ENCODE peak calls at places on chromosomes 3 and 15, in four cellular contexts. One of them, this sample, is unnamed.

GRCh38 chr15:57477736-57478522 is 101.6 kb downstream of the CGNL1 start:
- DNase-seq in activated T-helper 1 cell treated with anti-CD3 and anti-CD28 coated beads, Interleukin-2, amount 50 U/mL, for 16 hours: no peak
- DNase-seq in effector CD4-positive, alpha-beta T cell: no peak
- DNase-seq in NCI-H1694 treated with DMSO at 0.1 percent for 48 hours: no peak
- DNase-seq in this sample: no peak

GRCh38 chr3:15667484-15667883 is 65.9 kb downstream of the BTD start:
- DNase-seq in NCI-H1694 treated with DMSO at 0.1 percent for 48 hours: no peak
- DNase-seq in activated T-helper 1 cell treated with anti-CD3 and anti-CD28 coated beads, Interleukin-2, amount 50 U/mL, for 16 hours: no peak
- DNase-seq in effector CD4-positive, alpha-beta T cell: peak; percentile 26
- DNase-seq in this sample: no peak

GRCh38 chr3:186534113-186534669 is 10.0 kb downstream of the CRYGS start:
- DNase-seq in activated T-helper 1 cell treated with anti-CD3 and anti-CD28 coated beads, Interleukin-2, amount 50 U/mL, for 16 hours: no peak
- DNase-seq in effector CD4-positive, alpha-beta T cell: peak; percentile 16
- DNase-seq in NCI-H1694 treated with DMSO at 0.1 percent for 48 hours: no peak
- DNase-seq in this sample: no peak

GRCh38 chr3:143633816-143634215 is 214.5 kb downstream of the SLC9A9 start:
- DNase-seq in activated T-helper 1 cell treated with anti-CD3 and anti-CD28 coated beads, Interleukin-2, amount 50 U/mL, for 16 hours: no peak
- DNase-seq in effector CD4-positive, alpha-beta T cell: no peak
- DNase-seq in NCI-H1694 treated with DMSO at 0.1 percent for 48 hours: no peak
- DNase-seq in this sample: no peak

GRCh38 chr15:79341361-79341760 is 30.4 kb downstream of the TMED3 start:
- DNase-seq in NCI-H1694 treated with DMSO at 0.1 percent for 48 hours: peak; percentile 6
- DNase-seq in effector CD4-positive, alpha-beta T cell: no peak
- DNase-seq in activated T-helper 1 cell treated with anti-CD3 and anti-CD28 coated beads, Interleukin-2, amount 50 U/mL, for 16 hours: no peak
- DNase-seq in this sample: no peak

GRCh38 chr15:90306560-90306959 is 41.1 kb downstream of the NGRN start:
- DNase-seq in activated T-helper 1 cell treated with anti-CD3 and anti-CD28 coated beads, Interleukin-2, amount 50 U/mL, for 16 hours: no peak
- DNase-seq in NCI-H1694 treated with DMSO at 0.1 percent for 48 hours: no peak
- DNase-seq in effector CD4-positive, alpha-beta T cell: no peak
- DNase-seq in this sample: no peak

GRCh38 chr3:164897335-164897734 is 181.0 kb downstream of the SI start:
- DNase-seq in effector CD4-positive, alpha-beta T cell: no peak
- DNase-seq in NCI-H1694 treated with DMSO at 0.1 percent for 48 hours: no peak
- DNase-seq in activated T-helper 1 cell treated with anti-CD3 and anti-CD28 coated beads, Interleukin-2, amount 50 U/mL, for 16 hours: no peak
- DNase-seq in this sample: no peak

GRCh38 chr3:160482796-160483195 is 33.2 kb upstream of the TRIM59 start:
- DNase-seq in effector CD4-positive, alpha-beta T cell: no peak
- DNase-seq in activated T-helper 1 cell treated with anti-CD3 and anti-CD28 coated beads, Interleukin-2, amount 50 U/mL, for 16 hours: no peak
- DNase-seq in NCI-H1694 treated with DMSO at 0.1 percent for 48 hours: no peak
- DNase-seq in this sample: no peak

GRCh38 chr3:181623924-181624694 is 87.6 kb upstream of the SOX2 start:
- DNase-seq in effector CD4-positive, alpha-beta T cell: no peak
- DNase-seq in NCI-H1694 treated with DMSO at 0.1 percent for 48 hours: no peak
- DNase-seq in activated T-helper 1 cell treated with anti-CD3 and anti-CD28 coated beads, Interleukin-2, amount 50 U/mL, for 16 hours: no peak
- DNase-seq in this sample: no peak

GRCh38 chr3:171465768-171466167 is 5.6 kb upstream of the TNIK start:
- DNase-seq in activated T-helper 1 cell treated with anti-CD3 and anti-CD28 coated beads, Interleukin-2, amount 50 U/mL, for 16 hours: no peak
- DNase-seq in effector CD4-positive, alpha-beta T cell: no peak
- DNase-seq in NCI-H1694 treated with DMSO at 0.1 percent for 48 hours: no peak
- DNase-seq in this sample: no peak

GRCh38 chr3:156811092-156811862 is 14.9 kb upstream of the LEKR1 start:
- DNase-seq in effector CD4-positive, alpha-beta T cell: no peak
- DNase-seq in NCI-H1694 treated with DMSO at 0.1 percent for 48 hours: no peak
- DNase-seq in activated T-helper 1 cell treated with anti-CD3 and anti-CD28 coated beads, Interleukin-2, amount 50 U/mL, for 16 hours: no peak
- DNase-seq in this sample: no peak

GRCh38 chr3:64900220-64900619 is 212.4 kb upstream of the ADAMTS9 start:
- DNase-seq in activated T-helper 1 cell treated with anti-CD3 and anti-CD28 coated beads, Interleukin-2, amount 50 U/mL, for 16 hours: no peak
- DNase-seq in NCI-H1694 treated with DMSO at 0.1 percent for 48 hours: no peak
- DNase-seq in effector CD4-positive, alpha-beta T cell: no peak
- DNase-seq in this sample: no peak

GRCh38 chr15:76996526-76997401 is 1.8 kb downstream of the PSTPIP1 start:
- DNase-seq in NCI-H1694 treated with DMSO at 0.1 percent for 48 hours: no peak
- DNase-seq in effector CD4-positive, alpha-beta T cell: peak; percentile 35
- DNase-seq in activated T-helper 1 cell treated with anti-CD3 and anti-CD28 coated beads, Interleukin-2, amount 50 U/mL, for 16 hours: peak; percentile 42
- DNase-seq in this sample: no peak

GRCh38 chr3:135215516-135215915 is 420.5 kb downstream of the EPHB1 start:
- DNase-seq in effector CD4-positive, alpha-beta T cell: no peak
- DNase-seq in NCI-H1694 treated with DMSO at 0.1 percent for 48 hours: no peak
- DNase-seq in activated T-helper 1 cell treated with anti-CD3 and anti-CD28 coated beads, Interleukin-2, amount 50 U/mL, for 16 hours: no peak
- DNase-seq in this sample: no peak

GRCh38 chr3:125319765-125320164 is 55.4 kb downstream of the ZNF148 start:
- DNase-seq in effector CD4-positive, alpha-beta T cell: no peak
- DNase-seq in activated T-helper 1 cell treated with anti-CD3 and anti-CD28 coated beads, Interleukin-2, amount 50 U/mL, for 16 hours: no peak
- DNase-seq in NCI-H1694 treated with DMSO at 0.1 percent for 48 hours: no peak
- DNase-seq in this sample: no peak

GRCh38 chr3:22175899-22176298 is 424.9 kb upstream of the ZNF385D start:
- DNase-seq in NCI-H1694 treated with DMSO at 0.1 percent for 48 hours: peak; percentile 1
- DNase-seq in activated T-helper 1 cell treated with anti-CD3 and anti-CD28 coated beads, Interleukin-2, amount 50 U/mL, for 16 hours: no peak
- DNase-seq in effector CD4-positive, alpha-beta T cell: no peak
- DNase-seq in this sample: no peak

GRCh38 chr3:157073810-157074209 is 86.1 kb downstream of the CCNL1 start:
- DNase-seq in effector CD4-positive, alpha-beta T cell: no peak
- DNase-seq in activated T-helper 1 cell treated with anti-CD3 and anti-CD28 coated beads, Interleukin-2, amount 50 U/mL, for 16 hours: no peak
- DNase-seq in NCI-H1694 treated with DMSO at 0.1 percent for 48 hours: peak; percentile 68
- DNase-seq in this sample: no peak

GRCh38 chr3:125401402-125401801 is 26.3 kb upstream of the ZNF148 start:
- DNase-seq in NCI-H1694 treated with DMSO at 0.1 percent for 48 hours: no peak
- DNase-seq in activated T-helper 1 cell treated with anti-CD3 and anti-CD28 coated beads, Interleukin-2, amount 50 U/mL, for 16 hours: no peak
- DNase-seq in effector CD4-positive, alpha-beta T cell: no peak
- DNase-seq in this sample: no peak

GRCh38 chr3:183466575-183466974 is 38.2 kb upstream of the MCF2L2 start:
- DNase-seq in effector CD4-positive, alpha-beta T cell: no peak
- DNase-seq in NCI-H1694 treated with DMSO at 0.1 percent for 48 hours: no peak
- DNase-seq in activated T-helper 1 cell treated with anti-CD3 and anti-CD28 coated beads, Interleukin-2, amount 50 U/mL, for 16 hours: no peak
- DNase-seq in this sample: no peak

GRCh38 chr3:61278713-61279112 is 27.5 kb upstream of the FHIT start:
- DNase-seq in activated T-helper 1 cell treated with anti-CD3 and anti-CD28 coated beads, Interleukin-2, amount 50 U/mL, for 16 hours: no peak
- DNase-seq in effector CD4-positive, alpha-beta T cell: no peak
- DNase-seq in NCI-H1694 treated with DMSO at 0.1 percent for 48 hours: no peak
- DNase-seq in this sample: no peak

GRCh38 chr3:195729476-195729875 is 8.7 kb downstream of the MUC20 start:
- DNase-seq in activated T-helper 1 cell treated with anti-CD3 and anti-CD28 coated beads, Interleukin-2, amount 50 U/mL, for 16 hours: no peak
- DNase-seq in NCI-H1694 treated with DMSO at 0.1 percent for 48 hours: no peak
- DNase-seq in effector CD4-positive, alpha-beta T cell: no peak
- DNase-seq in this sample: no peak

GRCh38 chr3:106329505-106329904 is 460.7 kb upstream of the CBLB start:
- DNase-seq in effector CD4-positive, alpha-beta T cell: no peak
- DNase-seq in activated T-helper 1 cell treated with anti-CD3 and anti-CD28 coated beads, Interleukin-2, amount 50 U/mL, for 16 hours: no peak
- DNase-seq in NCI-H1694 treated with DMSO at 0.1 percent for 48 hours: no peak
- DNase-seq in this sample: no peak

GRCh38 chr15:101267320-101268104 is 9.8 kb downstream of the SELENOS start:
- DNase-seq in effector CD4-positive, alpha-beta T cell: no peak
- DNase-seq in NCI-H1694 treated with DMSO at 0.1 percent for 48 hours: no peak
- DNase-seq in activated T-helper 1 cell treated with anti-CD3 and anti-CD28 coated beads, Interleukin-2, amount 50 U/mL, for 16 hours: no peak
- DNase-seq in this sample: no peak

GRCh38 chr3:65617209-65617608 is 421.5 kb downstream of the MAGI1 start:
- DNase-seq in NCI-H1694 treated with DMSO at 0.1 percent for 48 hours: no peak
- DNase-seq in activated T-helper 1 cell treated with anti-CD3 and anti-CD28 coated beads, Interleukin-2, amount 50 U/mL, for 16 hours: no peak
- DNase-seq in effector CD4-positive, alpha-beta T cell: no peak
- DNase-seq in this sample: no peak

GRCh38 chr15:101250931-101251829 is 668 bp downstream of the CHSY1 start:
- DNase-seq in effector CD4-positive, alpha-beta T cell: no peak
- DNase-seq in activated T-helper 1 cell treated with anti-CD3 and anti-CD28 coated beads, Interleukin-2, amount 50 U/mL, for 16 hours: no peak
- DNase-seq in NCI-H1694 treated with DMSO at 0.1 percent for 48 hours: no peak
- DNase-seq in this sample: no peak

GRCh38 chr3:49916686-49917085 is 12.9 kb downstream of the MON1A start:
- DNase-seq in NCI-H1694 treated with DMSO at 0.1 percent for 48 hours: no peak
- DNase-seq in effector CD4-positive, alpha-beta T cell: no peak
- DNase-seq in activated T-helper 1 cell treated with anti-CD3 and anti-CD28 coated beads, Interleukin-2, amount 50 U/mL, for 16 hours: no peak
- DNase-seq in this sample: no peak

GRCh38 chr15:93941687-93942086 is 289.7 kb upstream of the MCTP2 start:
- DNase-seq in activated T-helper 1 cell treated with anti-CD3 and anti-CD28 coated beads, Interleukin-2, amount 50 U/mL, for 16 hours: no peak
- DNase-seq in NCI-H1694 treated with DMSO at 0.1 percent for 48 hours: no peak
- DNase-seq in effector CD4-positive, alpha-beta T cell: no peak
- DNase-seq in this sample: no peak

GRCh38 chr3:33940149-33940548 is 141.7 kb downstream of the PDCD6IP start:
- DNase-seq in NCI-H1694 treated with DMSO at 0.1 percent for 48 hours: no peak
- DNase-seq in effector CD4-positive, alpha-beta T cell: no peak
- DNase-seq in activated T-helper 1 cell treated with anti-CD3 and anti-CD28 coated beads, Interleukin-2, amount 50 U/mL, for 16 hours: no peak
- DNase-seq in this sample: no peak

GRCh38 chr3:52210550-52211046 is 12.6 kb downstream of the ALAS1 start:
- DNase-seq in activated T-helper 1 cell treated with anti-CD3 and anti-CD28 coated beads, Interleukin-2, amount 50 U/mL, for 16 hours: no peak
- DNase-seq in effector CD4-positive, alpha-beta T cell: no peak
- DNase-seq in NCI-H1694 treated with DMSO at 0.1 percent for 48 hours: no peak
- DNase-seq in this sample: peak; percentile 57